ENCODE peak calls at places on chromosomes 11 and 22, in four cellular contexts. W is renal cortical epithelial cell; X is activated CD8-positive, alpha-beta memory T cell treated with anti-CD3 and anti-CD28 coated beads, Interleukin-2, amount 50 U/mL, for 48 hours; B is MM.1S. V is an unnamed sample.

GRCh38 chr11:32118025-32118974 is 27.4 kb downstream of the RCN1 start:
- DNase-seq in W (peak), X (no peak), B (no peak), V (no peak)

GRCh38 chr11:4393209-4394196 is at the start of gene TRIM21:
- DNase-seq in W (peak), X (peak), B (peak), V (peak)

GRCh38 chr11:68987211-68987610 is 6.4 kb upstream of the MRGPRD start:
- DNase-seq in W (peak), X (no peak), B (no peak), V (no peak)

GRCh38 chr11:105942951-105943350 is 79.1 kb downstream of the MSANTD4 start:
- DNase-seq in W (no peak), X (no peak), B (no peak), V (no peak)

GRCh38 chr11:125588505-125588904 is 4.1 kb upstream of the STT3A start:
- DNase-seq in W (peak), X (no peak), B (no peak), V (no peak)

GRCh38 chr22:46587492-46588278 is 32.5 kb upstream of the GRAMD4 start:
- DNase-seq in W (no peak), X (no peak), B (peak), V (no peak)

GRCh38 chr22:32957093-32957835 is 100.9 kb downstream of the SYN3 start:
- DNase-seq in W (no peak), X (no peak), B (no peak), V (no peak)

GRCh38 chr11:63985812-63986155 is 454 bp upstream of the OTUB1 start:
- DNase-seq in W (no peak), X (peak), B (peak), V (no peak)

GRCh38 chr11:59511675-59512074 is 336 bp downstream of the OR4D9 start:
- DNase-seq in W (no peak), X (no peak), B (no peak), V (no peak)

GRCh38 chr11:94058630-94059029 is 37.5 kb downstream of the HEPHL1 start:
- DNase-seq in W (no peak), X (no peak), B (no peak), V (no peak)

GRCh38 chr11:109435121-109435742 is 13.2 kb downstream of the C11orf87 start:
- DNase-seq in W (no peak), X (no peak), B (no peak), V (no peak)

GRCh38 chr11:15232496-15232895 is 117.8 kb downstream of the INSC start:
- DNase-seq in W (peak), X (no peak), B (no peak), V (no peak)

GRCh38 chr22:41382098-41382578 is 396 bp downstream of the TEF start:
- DNase-seq in W (no peak), X (peak), B (peak), V (no peak)

GRCh38 chr22:43723816-43724215 is 88.3 kb downstream of the EFCAB6 start:
- DNase-seq in W (no peak), X (no peak), B (no peak), V (no peak)

GRCh38 chr11:64996327-64996709 is 453 bp downstream of the BATF2 start:
- DNase-seq in W (no peak), X (no peak), B (no peak), V (no peak)

GRCh38 chr11:86067230-86068137 is 1.4 kb downstream of the PICALM start:
- DNase-seq in W (peak), X (no peak), B (peak), V (no peak)

GRCh38 chr11:96388891-96389603 is 665 bp downstream of the CCDC82 start:
- DNase-seq in W (peak), X (no peak), B (peak), V (no peak)

GRCh38 chr11:110710520-110711381 is 1.5 kb downstream of the ARHGAP20 start:
- DNase-seq in W (no peak), X (peak), B (no peak), V (no peak)

GRCh38 chr11:2587132-2587930 is 112.5 kb downstream of the KCNQ1OT1 start:
- DNase-seq in W (no peak), X (no peak), B (no peak), V (no peak)

GRCh38 chr11:124538019-124538418 is 5.4 kb downstream of the OR8B12 start:
- DNase-seq in W (peak), X (no peak), B (no peak), V (no peak)

GRCh38 chr22:26658161-26658560 is 773 bp downstream of the MIAT start:
- DNase-seq in W (no peak), X (no peak), B (peak), V (no peak)

GRCh38 chr11:108959874-108960273 is 295.0 kb downstream of the DDX10 start:
- DNase-seq in W (no peak), X (no peak), B (no peak), V (no peak)

GRCh38 chr22:29431986-29432385 is 6.4 kb upstream of the RFPL1 start:
- DNase-seq in W (no peak), X (no peak), B (no peak), V (no peak)

V was measured in glomerular endothelial cell.